ENCODE peak calls at places on chromosome 1, in eight cellular contexts. One of them, this sample, is unnamed.

GRCh38 chr1:39901486-39902120 is at the start of gene MYCL:
- DNase-seq in activated naive CD8-positive, alpha-beta T cell treated with anti-CD3 and anti-CD28 coated beads for 36 hours: peak
- DNase-seq in stimulated activated CD8-positive, alpha-beta memory T cell treated with anti-CD3 and anti-CD28 coated beads, Interleukin-7, amount 100 ng/mL, for 1 hour: peak
- DNase-seq in A172: peak
- DNase-seq in 8988T: peak
- DNase-seq in thyroid gland: peak
- DNase-seq in hepatic stellate cell: peak
- DNase-seq in neural progenitor cell: peak
- DNase-seq in this sample: peak

GRCh38 chr1:226560243-226560642 is 11.7 kb downstream of the STUM start:
- DNase-seq in thyroid gland: no peak
- DNase-seq in stimulated activated CD8-positive, alpha-beta memory T cell treated with anti-CD3 and anti-CD28 coated beads, Interleukin-7, amount 100 ng/mL, for 1 hour: no peak
- DNase-seq in A172: no peak
- DNase-seq in hepatic stellate cell: no peak
- DNase-seq in activated naive CD8-positive, alpha-beta T cell treated with anti-CD3 and anti-CD28 coated beads for 36 hours: no peak
- DNase-seq in 8988T: no peak
- DNase-seq in neural progenitor cell: no peak
- DNase-seq in this sample: no peak

GRCh38 chr1:41353744-41354143 is 7.5 kb upstream of the FOXO6 start:
- DNase-seq in activated naive CD8-positive, alpha-beta T cell treated with anti-CD3 and anti-CD28 coated beads for 36 hours: no peak
- DNase-seq in stimulated activated CD8-positive, alpha-beta memory T cell treated with anti-CD3 and anti-CD28 coated beads, Interleukin-7, amount 100 ng/mL, for 1 hour: no peak
- DNase-seq in neural progenitor cell: peak
- DNase-seq in thyroid gland: no peak
- DNase-seq in A172: no peak
- DNase-seq in hepatic stellate cell: no peak
- DNase-seq in 8988T: no peak
- DNase-seq in this sample: no peak

GRCh38 chr1:9269078-9269501 is 23.6 kb upstream of the SPSB1 start:
- DNase-seq in thyroid gland: no peak
- DNase-seq in stimulated activated CD8-positive, alpha-beta memory T cell treated with anti-CD3 and anti-CD28 coated beads, Interleukin-7, amount 100 ng/mL, for 1 hour: no peak
- DNase-seq in activated naive CD8-positive, alpha-beta T cell treated with anti-CD3 and anti-CD28 coated beads for 36 hours: no peak
- DNase-seq in A172: no peak
- DNase-seq in neural progenitor cell: no peak
- DNase-seq in 8988T: no peak
- DNase-seq in hepatic stellate cell: no peak
- DNase-seq in this sample: no peak

GRCh38 chr1:111462368-111463028 is 11.3 kb upstream of the C1orf162 start:
- DNase-seq in stimulated activated CD8-positive, alpha-beta memory T cell treated with anti-CD3 and anti-CD28 coated beads, Interleukin-7, amount 100 ng/mL, for 1 hour: no peak
- DNase-seq in A172: no peak
- DNase-seq in hepatic stellate cell: no peak
- DNase-seq in neural progenitor cell: no peak
- DNase-seq in thyroid gland: no peak
- DNase-seq in 8988T: no peak
- DNase-seq in activated naive CD8-positive, alpha-beta T cell treated with anti-CD3 and anti-CD28 coated beads for 36 hours: no peak
- DNase-seq in this sample: no peak

GRCh38 chr1:181175955-181176354 is 87.5 kb downstream of the IER5 start:
- DNase-seq in hepatic stellate cell: no peak
- DNase-seq in thyroid gland: no peak
- DNase-seq in stimulated activated CD8-positive, alpha-beta memory T cell treated with anti-CD3 and anti-CD28 coated beads, Interleukin-7, amount 100 ng/mL, for 1 hour: no peak
- DNase-seq in A172: no peak
- DNase-seq in 8988T: no peak
- DNase-seq in activated naive CD8-positive, alpha-beta T cell treated with anti-CD3 and anti-CD28 coated beads for 36 hours: no peak
- DNase-seq in neural progenitor cell: no peak
- DNase-seq in this sample: no peak

GRCh38 chr1:31434101-31434871 is 21.3 kb downstream of the SERINC2 start:
- DNase-seq in A172: no peak
- DNase-seq in stimulated activated CD8-positive, alpha-beta memory T cell treated with anti-CD3 and anti-CD28 coated beads, Interleukin-7, amount 100 ng/mL, for 1 hour: no peak
- DNase-seq in 8988T: no peak
- DNase-seq in activated naive CD8-positive, alpha-beta T cell treated with anti-CD3 and anti-CD28 coated beads for 36 hours: no peak
- DNase-seq in neural progenitor cell: peak
- DNase-seq in hepatic stellate cell: no peak
- DNase-seq in thyroid gland: no peak
- DNase-seq in this sample: no peak

GRCh38 chr1:156669794-156670193 is 7.4 kb downstream of the NES start:
- DNase-seq in stimulated activated CD8-positive, alpha-beta memory T cell treated with anti-CD3 and anti-CD28 coated beads, Interleukin-7, amount 100 ng/mL, for 1 hour: no peak
- DNase-seq in neural progenitor cell: no peak
- DNase-seq in hepatic stellate cell: no peak
- DNase-seq in thyroid gland: no peak
- DNase-seq in 8988T: no peak
- DNase-seq in activated naive CD8-positive, alpha-beta T cell treated with anti-CD3 and anti-CD28 coated beads for 36 hours: no peak
- DNase-seq in A172: no peak
- DNase-seq in this sample: no peak

GRCh38 chr1:176942346-176942745 is 222.2 kb downstream of the ASTN1 start:
- DNase-seq in stimulated activated CD8-positive, alpha-beta memory T cell treated with anti-CD3 and anti-CD28 coated beads, Interleukin-7, amount 100 ng/mL, for 1 hour: no peak
- DNase-seq in thyroid gland: no peak
- DNase-seq in hepatic stellate cell: no peak
- DNase-seq in 8988T: no peak
- DNase-seq in A172: no peak
- DNase-seq in neural progenitor cell: no peak
- DNase-seq in activated naive CD8-positive, alpha-beta T cell treated with anti-CD3 and anti-CD28 coated beads for 36 hours: no peak
- DNase-seq in this sample: no peak

GRCh38 chr1:175554586-175554985 is 188.8 kb downstream of the TNR start:
- DNase-seq in 8988T: no peak
- DNase-seq in A172: no peak
- DNase-seq in neural progenitor cell: no peak
- DNase-seq in stimulated activated CD8-positive, alpha-beta memory T cell treated with anti-CD3 and anti-CD28 coated beads, Interleukin-7, amount 100 ng/mL, for 1 hour: no peak
- DNase-seq in thyroid gland: no peak
- DNase-seq in activated naive CD8-positive, alpha-beta T cell treated with anti-CD3 and anti-CD28 coated beads for 36 hours: no peak
- DNase-seq in hepatic stellate cell: no peak
- DNase-seq in this sample: no peak

GRCh38 chr1:180863158-180863775 is 49.4 kb upstream of the KIAA1614 start:
- DNase-seq in neural progenitor cell: peak
- DNase-seq in activated naive CD8-positive, alpha-beta T cell treated with anti-CD3 and anti-CD28 coated beads for 36 hours: no peak
- DNase-seq in thyroid gland: peak
- DNase-seq in hepatic stellate cell: peak
- DNase-seq in stimulated activated CD8-positive, alpha-beta memory T cell treated with anti-CD3 and anti-CD28 coated beads, Interleukin-7, amount 100 ng/mL, for 1 hour: no peak
- DNase-seq in A172: peak
- DNase-seq in 8988T: no peak
- DNase-seq in this sample: peak

GRCh38 chr1:172141351-172142000 is 279.0 kb upstream of the C1orf105 start:
- DNase-seq in thyroid gland: no peak
- DNase-seq in hepatic stellate cell: no peak
- DNase-seq in A172: peak
- DNase-seq in neural progenitor cell: no peak
- DNase-seq in activated naive CD8-positive, alpha-beta T cell treated with anti-CD3 and anti-CD28 coated beads for 36 hours: no peak
- DNase-seq in stimulated activated CD8-positive, alpha-beta memory T cell treated with anti-CD3 and anti-CD28 coated beads, Interleukin-7, amount 100 ng/mL, for 1 hour: no peak
- DNase-seq in 8988T: no peak
- DNase-seq in this sample: no peak

GRCh38 chr1:156476501-156477298 is 23.9 kb downstream of the MEF2D start:
- DNase-seq in neural progenitor cell: no peak
- DNase-seq in stimulated activated CD8-positive, alpha-beta memory T cell treated with anti-CD3 and anti-CD28 coated beads, Interleukin-7, amount 100 ng/mL, for 1 hour: no peak
- DNase-seq in A172: peak
- DNase-seq in 8988T: no peak
- DNase-seq in thyroid gland: no peak
- DNase-seq in activated naive CD8-positive, alpha-beta T cell treated with anti-CD3 and anti-CD28 coated beads for 36 hours: peak
- DNase-seq in hepatic stellate cell: no peak
- DNase-seq in this sample: peak

GRCh38 chr1:222189218-222189617 is 358.7 kb downstream of the HHIPL2 start:
- DNase-seq in hepatic stellate cell: no peak
- DNase-seq in 8988T: no peak
- DNase-seq in A172: no peak
- DNase-seq in activated naive CD8-positive, alpha-beta T cell treated with anti-CD3 and anti-CD28 coated beads for 36 hours: no peak
- DNase-seq in stimulated activated CD8-positive, alpha-beta memory T cell treated with anti-CD3 and anti-CD28 coated beads, Interleukin-7, amount 100 ng/mL, for 1 hour: no peak
- DNase-seq in thyroid gland: no peak
- DNase-seq in neural progenitor cell: no peak
- DNase-seq in this sample: no peak

GRCh38 chr1:30668546-30669327 is 54.6 kb downstream of the MATN1 start:
- DNase-seq in activated naive CD8-positive, alpha-beta T cell treated with anti-CD3 and anti-CD28 coated beads for 36 hours: no peak
- DNase-seq in neural progenitor cell: no peak
- DNase-seq in thyroid gland: no peak
- DNase-seq in stimulated activated CD8-positive, alpha-beta memory T cell treated with anti-CD3 and anti-CD28 coated beads, Interleukin-7, amount 100 ng/mL, for 1 hour: no peak
- DNase-seq in hepatic stellate cell: no peak
- DNase-seq in 8988T: no peak
- DNase-seq in A172: no peak
- DNase-seq in this sample: peak

GRCh38 chr1:110200666-110201065 is 9.4 kb upstream of the KCNC4 start:
- DNase-seq in A172: no peak
- DNase-seq in thyroid gland: no peak
- DNase-seq in neural progenitor cell: no peak
- DNase-seq in activated naive CD8-positive, alpha-beta T cell treated with anti-CD3 and anti-CD28 coated beads for 36 hours: no peak
- DNase-seq in hepatic stellate cell: no peak
- DNase-seq in stimulated activated CD8-positive, alpha-beta memory T cell treated with anti-CD3 and anti-CD28 coated beads, Interleukin-7, amount 100 ng/mL, for 1 hour: no peak
- DNase-seq in 8988T: no peak
- DNase-seq in this sample: no peak

GRCh38 chr1:203907901-203908300 is 46.5 kb downstream of the SNRPE start:
- DNase-seq in activated naive CD8-positive, alpha-beta T cell treated with anti-CD3 and anti-CD28 coated beads for 36 hours: no peak
- DNase-seq in thyroid gland: no peak
- DNase-seq in 8988T: no peak
- DNase-seq in neural progenitor cell: no peak
- DNase-seq in stimulated activated CD8-positive, alpha-beta memory T cell treated with anti-CD3 and anti-CD28 coated beads, Interleukin-7, amount 100 ng/mL, for 1 hour: no peak
- DNase-seq in hepatic stellate cell: no peak
- DNase-seq in A172: no peak
- DNase-seq in this sample: no peak

GRCh38 chr1:67710417-67710816 is 25.4 kb downstream of the GADD45A start:
- DNase-seq in thyroid gland: no peak
- DNase-seq in activated naive CD8-positive, alpha-beta T cell treated with anti-CD3 and anti-CD28 coated beads for 36 hours: no peak
- DNase-seq in neural progenitor cell: no peak
- DNase-seq in A172: peak
- DNase-seq in stimulated activated CD8-positive, alpha-beta memory T cell treated with anti-CD3 and anti-CD28 coated beads, Interleukin-7, amount 100 ng/mL, for 1 hour: no peak
- DNase-seq in hepatic stellate cell: no peak
- DNase-seq in 8988T: no peak
- DNase-seq in this sample: peak

GRCh38 chr1:178645157-178645825 is 79.8 kb upstream of the RALGPS2 start:
- DNase-seq in neural progenitor cell: peak
- DNase-seq in hepatic stellate cell: no peak
- DNase-seq in A172: no peak
- DNase-seq in thyroid gland: no peak
- DNase-seq in stimulated activated CD8-positive, alpha-beta memory T cell treated with anti-CD3 and anti-CD28 coated beads, Interleukin-7, amount 100 ng/mL, for 1 hour: no peak
- DNase-seq in activated naive CD8-positive, alpha-beta T cell treated with anti-CD3 and anti-CD28 coated beads for 36 hours: no peak
- DNase-seq in 8988T: no peak
- DNase-seq in this sample: no peak

GRCh38 chr1:44620072-44620471 is 54.2 kb downstream of the TMEM53 start:
- DNase-seq in thyroid gland: no peak
- DNase-seq in hepatic stellate cell: no peak
- DNase-seq in stimulated activated CD8-positive, alpha-beta memory T cell treated with anti-CD3 and anti-CD28 coated beads, Interleukin-7, amount 100 ng/mL, for 1 hour: no peak
- DNase-seq in 8988T: no peak
- DNase-seq in A172: no peak
- DNase-seq in activated naive CD8-positive, alpha-beta T cell treated with anti-CD3 and anti-CD28 coated beads for 36 hours: no peak
- DNase-seq in neural progenitor cell: no peak
- DNase-seq in this sample: no peak

GRCh38 chr1:19191811-19192210 is 18.3 kb downstream of the UBR4 start:
- DNase-seq in neural progenitor cell: no peak
- DNase-seq in thyroid gland: no peak
- DNase-seq in stimulated activated CD8-positive, alpha-beta memory T cell treated with anti-CD3 and anti-CD28 coated beads, Interleukin-7, amount 100 ng/mL, for 1 hour: no peak
- DNase-seq in A172: no peak
- DNase-seq in activated naive CD8-positive, alpha-beta T cell treated with anti-CD3 and anti-CD28 coated beads for 36 hours: no peak
- DNase-seq in 8988T: no peak
- DNase-seq in hepatic stellate cell: no peak
- DNase-seq in this sample: no peak

GRCh38 chr1:1306070-1306660 is 1.6 kb downstream of the ACAP3 start:
- DNase-seq in thyroid gland: no peak
- DNase-seq in neural progenitor cell: no peak
- DNase-seq in hepatic stellate cell: no peak
- DNase-seq in stimulated activated CD8-positive, alpha-beta memory T cell treated with anti-CD3 and anti-CD28 coated beads, Interleukin-7, amount 100 ng/mL, for 1 hour: no peak
- DNase-seq in activated naive CD8-positive, alpha-beta T cell treated with anti-CD3 and anti-CD28 coated beads for 36 hours: peak
- DNase-seq in 8988T: no peak
- DNase-seq in A172: no peak
- DNase-seq in this sample: no peak

GRCh38 chr1:84724128-84724860 is 34.0 kb upstream of the SSX2IP start:
- DNase-seq in hepatic stellate cell: no peak
- DNase-seq in A172: no peak
- DNase-seq in thyroid gland: peak
- DNase-seq in 8988T: no peak
- DNase-seq in neural progenitor cell: peak
- DNase-seq in activated naive CD8-positive, alpha-beta T cell treated with anti-CD3 and anti-CD28 coated beads for 36 hours: peak
- DNase-seq in stimulated activated CD8-positive, alpha-beta memory T cell treated with anti-CD3 and anti-CD28 coated beads, Interleukin-7, amount 100 ng/mL, for 1 hour: peak
- DNase-seq in this sample: no peak